ENCODE peak calls at places on chromosomes 4 and X, in ten cellular contexts. One of them, this sample, is unnamed.

GRCh38 chr4:52614241-52614640 is 44.9 kb downstream of the USP46 start:
- DNase-seq in BJ: no peak
- DNase-seq in IMR-90: no peak
- DNase-seq in sigmoid colon: no peak
- DNase-seq in Caco-2: no peak
- DNase-seq in AG10803: no peak
- DNase-seq in HL-60: no peak
- DNase-seq in HepG2: no peak
- DNase-seq in endodermal cell: no peak
- DNase-seq in right cardiac atrium: no peak
- DNase-seq in this sample: no peak

GRCh38 chr4:7020856-7021255 is 22.3 kb upstream of the TADA2B start:
- DNase-seq in BJ: no peak
- DNase-seq in IMR-90: no peak
- DNase-seq in sigmoid colon: no peak
- DNase-seq in Caco-2: no peak
- DNase-seq in AG10803: no peak
- DNase-seq in HL-60: no peak
- DNase-seq in HepG2: no peak
- DNase-seq in endodermal cell: no peak
- DNase-seq in right cardiac atrium: no peak
- DNase-seq in this sample: no peak

GRCh38 chrX:24748196-24748595 is 54.5 kb downstream of the POLA1 start:
- DNase-seq in BJ: no peak
- DNase-seq in IMR-90: no peak
- DNase-seq in sigmoid colon: no peak
- DNase-seq in Caco-2: no peak
- DNase-seq in AG10803: no peak
- DNase-seq in HL-60: no peak
- DNase-seq in HepG2: no peak
- DNase-seq in endodermal cell: no peak
- DNase-seq in right cardiac atrium: no peak
- DNase-seq in this sample: no peak

GRCh38 chr4:106869551-106869950 is 166.6 kb downstream of the DKK2 start:
- DNase-seq in BJ: no peak
- DNase-seq in IMR-90: no peak
- DNase-seq in sigmoid colon: no peak
- DNase-seq in Caco-2: no peak
- DNase-seq in AG10803: peak
- DNase-seq in HL-60: no peak
- DNase-seq in HepG2: no peak
- DNase-seq in endodermal cell: no peak
- DNase-seq in right cardiac atrium: no peak
- DNase-seq in this sample: no peak

GRCh38 chrX:24890677-24891076 is 125.1 kb downstream of the ARX start:
- DNase-seq in BJ: no peak
- DNase-seq in IMR-90: no peak
- DNase-seq in sigmoid colon: no peak
- DNase-seq in Caco-2: no peak
- DNase-seq in AG10803: no peak
- DNase-seq in HL-60: no peak
- DNase-seq in HepG2: peak
- DNase-seq in endodermal cell: no peak
- DNase-seq in right cardiac atrium: no peak
- DNase-seq in this sample: no peak

GRCh38 chrX:23292979-23293651 is 41.5 kb upstream of the PTCHD1 start:
- DNase-seq in BJ: no peak
- DNase-seq in IMR-90: no peak
- DNase-seq in sigmoid colon: peak
- DNase-seq in Caco-2: no peak
- DNase-seq in AG10803: no peak
- DNase-seq in HL-60: no peak
- DNase-seq in HepG2: no peak
- DNase-seq in endodermal cell: no peak
- DNase-seq in right cardiac atrium: no peak
- DNase-seq in this sample: no peak

GRCh38 chr4:47839259-47839658 is 1.4 kb upstream of the CORIN start:
- DNase-seq in BJ: no peak
- DNase-seq in IMR-90: peak
- DNase-seq in sigmoid colon: no peak
- DNase-seq in Caco-2: peak
- DNase-seq in AG10803: peak
- DNase-seq in HL-60: no peak
- DNase-seq in HepG2: no peak
- DNase-seq in endodermal cell: no peak
- DNase-seq in right cardiac atrium: no peak
- DNase-seq in this sample: peak

GRCh38 chrX:25858273-25858880 is 279.8 kb upstream of the MAGEB18 start:
- DNase-seq in BJ: no peak
- DNase-seq in IMR-90: no peak
- DNase-seq in sigmoid colon: no peak
- DNase-seq in Caco-2: no peak
- DNase-seq in AG10803: peak
- DNase-seq in HL-60: no peak
- DNase-seq in HepG2: no peak
- DNase-seq in endodermal cell: no peak
- DNase-seq in right cardiac atrium: no peak
- DNase-seq in this sample: no peak

GRCh38 chr4:125732682-125733081 is 417.9 kb downstream of the FAT4 start:
- DNase-seq in BJ: no peak
- DNase-seq in IMR-90: no peak
- DNase-seq in sigmoid colon: no peak
- DNase-seq in Caco-2: no peak
- DNase-seq in AG10803: no peak
- DNase-seq in HL-60: no peak
- DNase-seq in HepG2: no peak
- DNase-seq in endodermal cell: no peak
- DNase-seq in right cardiac atrium: no peak
- DNase-seq in this sample: no peak

GRCh38 chr4:67861513-67861912 is 22.3 kb downstream of the TMPRSS11D start:
- DNase-seq in BJ: no peak
- DNase-seq in IMR-90: no peak
- DNase-seq in sigmoid colon: no peak
- DNase-seq in Caco-2: no peak
- DNase-seq in AG10803: no peak
- DNase-seq in HL-60: no peak
- DNase-seq in HepG2: no peak
- DNase-seq in endodermal cell: no peak
- DNase-seq in right cardiac atrium: no peak
- DNase-seq in this sample: no peak

GRCh38 chrX:133254666-133255065 is 36.5 kb upstream of the TFDP3 start:
- DNase-seq in BJ: no peak
- DNase-seq in IMR-90: peak
- DNase-seq in sigmoid colon: no peak
- DNase-seq in Caco-2: no peak
- DNase-seq in AG10803: peak
- DNase-seq in HL-60: no peak
- DNase-seq in HepG2: peak
- DNase-seq in endodermal cell: no peak
- DNase-seq in right cardiac atrium: no peak
- DNase-seq in this sample: no peak

GRCh38 chr4:16794816-16795445 is 103.5 kb downstream of the LDB2 start:
- DNase-seq in BJ: no peak
- DNase-seq in IMR-90: peak
- DNase-seq in sigmoid colon: no peak
- DNase-seq in Caco-2: peak
- DNase-seq in AG10803: peak
- DNase-seq in HL-60: peak
- DNase-seq in HepG2: peak
- DNase-seq in endodermal cell: peak
- DNase-seq in right cardiac atrium: peak
- DNase-seq in this sample: peak

GRCh38 chrX:39112143-39112542 is 310.9 kb downstream of the MID1IP1 start:
- DNase-seq in BJ: no peak
- DNase-seq in IMR-90: no peak
- DNase-seq in sigmoid colon: no peak
- DNase-seq in Caco-2: no peak
- DNase-seq in AG10803: peak
- DNase-seq in HL-60: no peak
- DNase-seq in HepG2: no peak
- DNase-seq in endodermal cell: no peak
- DNase-seq in right cardiac atrium: no peak
- DNase-seq in this sample: no peak

GRCh38 chr4:108172780-108173598 is 4.3 kb upstream of the LEF1 start:
- DNase-seq in BJ: no peak
- DNase-seq in IMR-90: no peak
- DNase-seq in sigmoid colon: no peak
- DNase-seq in Caco-2: peak
- DNase-seq in AG10803: no peak
- DNase-seq in HL-60: no peak
- DNase-seq in HepG2: peak
- DNase-seq in endodermal cell: peak
- DNase-seq in right cardiac atrium: peak
- DNase-seq in this sample: peak

GRCh38 chr4:1396806-1397455 is 9.3 kb downstream of the NKX1-1 start:
- DNase-seq in BJ: no peak
- DNase-seq in IMR-90: no peak
- DNase-seq in sigmoid colon: peak
- DNase-seq in Caco-2: no peak
- DNase-seq in AG10803: no peak
- DNase-seq in HL-60: no peak
- DNase-seq in HepG2: no peak
- DNase-seq in endodermal cell: peak
- DNase-seq in right cardiac atrium: peak
- DNase-seq in this sample: no peak
- H3K4me3 ChIP-seq in BJ: no peak
- H3K4me3 ChIP-seq in IMR-90: no peak
- H3K4me3 ChIP-seq in sigmoid colon: no peak
- H3K4me3 ChIP-seq in Caco-2: no peak
- H3K4me3 ChIP-seq in AG10803: no peak
- H3K4me3 ChIP-seq in HL-60: no peak
- H3K4me3 ChIP-seq in HepG2: no peak
- H3K4me3 ChIP-seq in endodermal cell: no peak
- H3K4me3 ChIP-seq in right cardiac atrium: no peak
- H3K4me3 ChIP-seq in this sample: no peak

DNA sequence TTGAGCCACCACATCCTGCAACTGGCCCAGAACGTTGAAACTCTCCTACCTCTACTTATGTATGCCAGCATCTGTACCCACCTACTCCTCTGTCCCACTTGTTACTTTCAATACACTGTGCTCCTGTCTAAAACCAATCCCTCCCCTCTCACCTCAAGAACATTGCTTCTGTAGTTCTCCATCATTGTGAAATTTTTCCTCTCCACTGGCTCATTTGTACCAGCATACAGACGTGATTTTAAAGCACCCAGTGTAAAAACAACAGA is 25.5 kb upstream of the USO1 start:
- DNase-seq in BJ: no peak
- DNase-seq in IMR-90: no peak
- DNase-seq in sigmoid colon: no peak
- DNase-seq in Caco-2: no peak
- DNase-seq in AG10803: no peak
- DNase-seq in HL-60: no peak
- DNase-seq in HepG2: no peak
- DNase-seq in endodermal cell: no peak
- DNase-seq in right cardiac atrium: no peak
- DNase-seq in this sample: no peak
- H3K4me3 ChIP-seq in BJ: no peak
- H3K4me3 ChIP-seq in IMR-90: no peak
- H3K4me3 ChIP-seq in sigmoid colon: no peak
- H3K4me3 ChIP-seq in Caco-2: no peak
- H3K4me3 ChIP-seq in AG10803: no peak
- H3K4me3 ChIP-seq in HL-60: no peak
- H3K4me3 ChIP-seq in HepG2: no peak
- H3K4me3 ChIP-seq in endodermal cell: no peak
- H3K4me3 ChIP-seq in right cardiac atrium: no peak
- H3K4me3 ChIP-seq in this sample: no peak

DNA sequence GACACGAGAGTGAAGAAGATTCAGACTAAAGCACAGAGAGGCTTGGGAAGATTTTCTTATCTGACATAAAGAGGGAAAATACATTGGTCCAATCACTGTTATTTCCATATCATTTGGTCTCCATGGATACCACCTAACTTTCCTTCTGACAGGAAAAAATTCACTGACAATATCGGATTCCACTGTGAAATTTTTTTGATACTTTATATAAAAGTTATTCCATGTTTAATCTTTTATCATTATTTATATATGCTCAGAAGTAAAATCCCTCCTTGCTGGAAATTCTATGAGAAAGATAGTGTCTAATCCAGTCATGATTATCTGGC is 3.6 kb downstream of the IRF2 start:
- DNase-seq in BJ: no peak
- DNase-seq in IMR-90: no peak
- DNase-seq in sigmoid colon: no peak
- DNase-seq in Caco-2: no peak
- DNase-seq in AG10803: no peak
- DNase-seq in HL-60: no peak
- DNase-seq in HepG2: no peak
- DNase-seq in endodermal cell: no peak
- DNase-seq in right cardiac atrium: no peak
- DNase-seq in this sample: no peak
- H3K4me3 ChIP-seq in BJ: no peak
- H3K4me3 ChIP-seq in IMR-90: no peak
- H3K4me3 ChIP-seq in sigmoid colon: no peak
- H3K4me3 ChIP-seq in Caco-2: no peak
- H3K4me3 ChIP-seq in AG10803: no peak
- H3K4me3 ChIP-seq in HL-60: no peak
- H3K4me3 ChIP-seq in HepG2: no peak
- H3K4me3 ChIP-seq in endodermal cell: no peak
- H3K4me3 ChIP-seq in right cardiac atrium: no peak
- H3K4me3 ChIP-seq in this sample: no peak

GRCh38 chr4:3705236-3705987 is 60.8 kb upstream of the ADRA2C start:
- DNase-seq in BJ: no peak
- DNase-seq in IMR-90: no peak
- DNase-seq in sigmoid colon: no peak
- DNase-seq in Caco-2: no peak
- DNase-seq in AG10803: no peak
- DNase-seq in HL-60: no peak
- DNase-seq in HepG2: no peak
- DNase-seq in endodermal cell: no peak
- DNase-seq in right cardiac atrium: peak
- DNase-seq in this sample: no peak

GRCh38 chr4:3707423-3708102 is 58.6 kb upstream of the ADRA2C start:
- DNase-seq in BJ: no peak
- DNase-seq in IMR-90: no peak
- DNase-seq in sigmoid colon: no peak
- DNase-seq in Caco-2: no peak
- DNase-seq in AG10803: no peak
- DNase-seq in HL-60: no peak
- DNase-seq in HepG2: no peak
- DNase-seq in endodermal cell: no peak
- DNase-seq in right cardiac atrium: no peak
- DNase-seq in this sample: no peak

GRCh38 chr4:3706111-3706511 is 60.1 kb upstream of the ADRA2C start:
- DNase-seq in BJ: no peak
- DNase-seq in IMR-90: no peak
- DNase-seq in sigmoid colon: no peak
- DNase-seq in Caco-2: no peak
- DNase-seq in AG10803: no peak
- DNase-seq in HL-60: no peak
- DNase-seq in HepG2: no peak
- DNase-seq in endodermal cell: no peak
- DNase-seq in right cardiac atrium: no peak
- DNase-seq in this sample: no peak

GRCh38 chr4:3708103-3708510 is 58.1 kb upstream of the ADRA2C start:
- DNase-seq in BJ: no peak
- DNase-seq in IMR-90: no peak
- DNase-seq in sigmoid colon: no peak
- DNase-seq in Caco-2: no peak
- DNase-seq in AG10803: peak
- DNase-seq in HL-60: no peak
- DNase-seq in HepG2: no peak
- DNase-seq in endodermal cell: no peak
- DNase-seq in right cardiac atrium: peak
- DNase-seq in this sample: peak

GRCh38 chr4:3706565-3707422 is 59.4 kb upstream of the ADRA2C start:
- DNase-seq in BJ: no peak
- DNase-seq in IMR-90: no peak
- DNase-seq in sigmoid colon: no peak
- DNase-seq in Caco-2: no peak
- DNase-seq in AG10803: no peak
- DNase-seq in HL-60: no peak
- DNase-seq in HepG2: no peak
- DNase-seq in endodermal cell: no peak
- DNase-seq in right cardiac atrium: no peak
- DNase-seq in this sample: no peak
- H3K4me3 ChIP-seq in BJ: no peak
- H3K4me3 ChIP-seq in IMR-90: no peak
- H3K4me3 ChIP-seq in sigmoid colon: no peak
- H3K4me3 ChIP-seq in Caco-2: no peak
- H3K4me3 ChIP-seq in AG10803: no peak
- H3K4me3 ChIP-seq in HL-60: no peak
- H3K4me3 ChIP-seq in HepG2: no peak
- H3K4me3 ChIP-seq in endodermal cell: no peak
- H3K4me3 ChIP-seq in right cardiac atrium: no peak
- H3K4me3 ChIP-seq in this sample: no peak